ENCODE peak calls at places on chromosomes 4 and X, in ten cellular contexts. One of them, this sample, is unnamed.

GRCh38 chr4:144663852-144664488 is 18.0 kb downstream of the HHIP start:
- DNase-seq in suprapubic skin: no peak
- DNase-seq in pancreas: no peak
- DNase-seq in thoracic aorta: no peak
- DNase-seq in cardiac fibroblast: no peak
- DNase-seq in A549: no peak
- DNase-seq in mesendoderm: no peak
- DNase-seq in CD8-positive, alpha-beta T cell: no peak
- DNase-seq in fibroblast of the aortic adventitia: no peak
- DNase-seq in SK-N-MC: no peak
- DNase-seq in this sample: no peak

GRCh38 chr4:98421106-98421505 is 159.9 kb downstream of the RAP1GDS1 start:
- DNase-seq in suprapubic skin: no peak
- DNase-seq in pancreas: no peak
- DNase-seq in thoracic aorta: no peak
- DNase-seq in cardiac fibroblast: no peak
- DNase-seq in A549: no peak
- DNase-seq in mesendoderm: no peak
- DNase-seq in CD8-positive, alpha-beta T cell: no peak
- DNase-seq in fibroblast of the aortic adventitia: no peak
- DNase-seq in SK-N-MC: no peak
- DNase-seq in this sample: no peak

GRCh38 chr4:25991296-25991695 is 77.3 kb downstream of the SMIM20 start:
- DNase-seq in suprapubic skin: no peak
- DNase-seq in pancreas: no peak
- DNase-seq in thoracic aorta: no peak
- DNase-seq in cardiac fibroblast: no peak
- DNase-seq in A549: no peak
- DNase-seq in mesendoderm: no peak
- DNase-seq in CD8-positive, alpha-beta T cell: no peak
- DNase-seq in fibroblast of the aortic adventitia: no peak
- DNase-seq in SK-N-MC: no peak
- DNase-seq in this sample: no peak

GRCh38 chrX:68978211-68978780 is 149.5 kb downstream of the EFNB1 start:
- DNase-seq in suprapubic skin: no peak
- DNase-seq in pancreas: no peak
- DNase-seq in thoracic aorta: no peak
- DNase-seq in cardiac fibroblast: peak
- DNase-seq in A549: no peak
- DNase-seq in mesendoderm: peak
- DNase-seq in CD8-positive, alpha-beta T cell: no peak
- DNase-seq in fibroblast of the aortic adventitia: peak
- DNase-seq in SK-N-MC: no peak
- DNase-seq in this sample: peak

GRCh38 chr4:83110970-83111369 is 3.6 kb downstream of the PLAC8 start:
- DNase-seq in suprapubic skin: no peak
- DNase-seq in pancreas: no peak
- DNase-seq in thoracic aorta: no peak
- DNase-seq in cardiac fibroblast: no peak
- DNase-seq in A549: no peak
- DNase-seq in mesendoderm: no peak
- DNase-seq in CD8-positive, alpha-beta T cell: no peak
- DNase-seq in fibroblast of the aortic adventitia: no peak
- DNase-seq in SK-N-MC: no peak
- DNase-seq in this sample: no peak

GRCh38 chr4:27084685-27085356 is 224.2 kb downstream of the STIM2 start:
- DNase-seq in suprapubic skin: no peak
- DNase-seq in pancreas: no peak
- DNase-seq in thoracic aorta: no peak
- DNase-seq in cardiac fibroblast: peak
- DNase-seq in A549: no peak
- DNase-seq in mesendoderm: peak
- DNase-seq in CD8-positive, alpha-beta T cell: no peak
- DNase-seq in fibroblast of the aortic adventitia: peak
- DNase-seq in SK-N-MC: no peak
- DNase-seq in this sample: peak

GRCh38 chr4:84977409-84977808 is 10.9 kb upstream of the WDFY3 start:
- DNase-seq in suprapubic skin: no peak
- DNase-seq in pancreas: no peak
- DNase-seq in thoracic aorta: no peak
- DNase-seq in cardiac fibroblast: no peak
- DNase-seq in A549: no peak
- DNase-seq in mesendoderm: no peak
- DNase-seq in CD8-positive, alpha-beta T cell: no peak
- DNase-seq in fibroblast of the aortic adventitia: no peak
- DNase-seq in SK-N-MC: no peak
- DNase-seq in this sample: no peak

GRCh38 chr4:77994194-77994721 is 62.9 kb upstream of the FRAS1 start:
- DNase-seq in suprapubic skin: no peak
- DNase-seq in pancreas: no peak
- DNase-seq in thoracic aorta: no peak
- DNase-seq in cardiac fibroblast: peak
- DNase-seq in A549: peak
- DNase-seq in mesendoderm: peak
- DNase-seq in CD8-positive, alpha-beta T cell: no peak
- DNase-seq in fibroblast of the aortic adventitia: peak
- DNase-seq in SK-N-MC: peak
- DNase-seq in this sample: peak

GRCh38 chrX:153771261-153771681 is 7.2 kb downstream of the PLXNB3 start:
- DNase-seq in suprapubic skin: no peak
- DNase-seq in pancreas: peak
- DNase-seq in thoracic aorta: no peak
- DNase-seq in cardiac fibroblast: no peak
- DNase-seq in A549: no peak
- DNase-seq in mesendoderm: no peak
- DNase-seq in CD8-positive, alpha-beta T cell: no peak
- DNase-seq in fibroblast of the aortic adventitia: no peak
- DNase-seq in SK-N-MC: no peak
- DNase-seq in this sample: no peak

GRCh38 chrX:48684134-48684533 is 535 bp downstream of the WAS start:
- DNase-seq in suprapubic skin: no peak
- DNase-seq in pancreas: no peak
- DNase-seq in thoracic aorta: no peak
- DNase-seq in cardiac fibroblast: no peak
- DNase-seq in A549: no peak
- DNase-seq in mesendoderm: no peak
- DNase-seq in CD8-positive, alpha-beta T cell: no peak
- DNase-seq in fibroblast of the aortic adventitia: no peak
- DNase-seq in SK-N-MC: no peak
- DNase-seq in this sample: no peak

GRCh38 chrX:48688531-48689142 is 5.0 kb downstream of the WAS start:
- DNase-seq in suprapubic skin: no peak
- DNase-seq in pancreas: no peak
- DNase-seq in thoracic aorta: no peak
- DNase-seq in cardiac fibroblast: no peak
- DNase-seq in A549: no peak
- DNase-seq in mesendoderm: no peak
- DNase-seq in CD8-positive, alpha-beta T cell: no peak
- DNase-seq in fibroblast of the aortic adventitia: no peak
- DNase-seq in SK-N-MC: no peak
- DNase-seq in this sample: no peak

GRCh38 chrX:48685416-48685815 is 1.8 kb downstream of the WAS start:
- DNase-seq in suprapubic skin: no peak
- DNase-seq in pancreas: no peak
- DNase-seq in thoracic aorta: no peak
- DNase-seq in cardiac fibroblast: no peak
- DNase-seq in A549: no peak
- DNase-seq in mesendoderm: no peak
- DNase-seq in CD8-positive, alpha-beta T cell: no peak
- DNase-seq in fibroblast of the aortic adventitia: no peak
- DNase-seq in SK-N-MC: no peak
- DNase-seq in this sample: no peak

GRCh38 chrX:48681539-48682183 is 1.9 kb upstream of the WAS start:
- DNase-seq in suprapubic skin: no peak
- DNase-seq in pancreas: no peak
- DNase-seq in thoracic aorta: no peak
- DNase-seq in cardiac fibroblast: no peak
- DNase-seq in A549: no peak
- DNase-seq in mesendoderm: no peak
- DNase-seq in CD8-positive, alpha-beta T cell: no peak
- DNase-seq in fibroblast of the aortic adventitia: no peak
- DNase-seq in SK-N-MC: no peak
- DNase-seq in this sample: no peak

DNA sequence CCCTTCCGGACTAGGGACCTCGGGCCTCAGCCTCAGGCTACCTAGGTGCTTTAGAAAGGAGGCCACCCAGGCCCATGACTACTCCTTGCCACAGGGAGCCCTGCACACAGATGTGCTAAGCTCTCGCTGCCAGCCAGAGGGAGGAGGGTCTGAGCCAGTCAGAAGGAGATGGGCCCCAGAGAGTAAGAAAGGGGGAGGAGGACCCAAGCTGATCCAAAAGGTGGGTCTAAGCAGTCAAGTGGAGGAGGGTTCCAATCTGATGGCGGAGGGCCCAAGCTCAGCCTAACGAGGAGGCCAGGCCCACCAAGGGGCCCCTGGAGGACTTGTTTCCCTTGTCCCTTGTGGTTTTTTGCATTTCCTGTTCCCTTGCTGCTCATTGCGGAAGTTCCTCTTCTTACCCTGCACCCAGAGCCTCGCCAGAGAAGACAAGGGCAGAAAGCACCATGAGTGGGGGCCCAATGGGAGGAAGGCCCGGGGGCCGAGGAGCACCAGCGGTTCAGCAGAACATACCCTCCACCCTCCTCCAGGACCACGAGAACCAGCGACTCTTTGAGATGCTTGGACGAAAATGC is at the start of gene WAS:
- DNase-seq in suprapubic skin: no peak
- DNase-seq in pancreas: peak
- DNase-seq in thoracic aorta: no peak
- DNase-seq in cardiac fibroblast: no peak
- DNase-seq in A549: no peak
- DNase-seq in mesendoderm: no peak
- DNase-seq in CD8-positive, alpha-beta T cell: peak
- DNase-seq in fibroblast of the aortic adventitia: no peak
- DNase-seq in SK-N-MC: no peak
- DNase-seq in this sample: no peak
- H3K4me3 ChIP-seq in suprapubic skin: peak
- H3K4me3 ChIP-seq in pancreas: no peak
- H3K4me3 ChIP-seq in thoracic aorta: peak
- H3K4me3 ChIP-seq in cardiac fibroblast: no peak
- H3K4me3 ChIP-seq in A549: no peak
- H3K4me3 ChIP-seq in mesendoderm: no peak
- H3K4me3 ChIP-seq in CD8-positive, alpha-beta T cell: peak
- H3K4me3 ChIP-seq in fibroblast of the aortic adventitia: no peak
- H3K4me3 ChIP-seq in SK-N-MC: no peak
- H3K4me3 ChIP-seq in this sample: no peak

GRCh38 chr4:145735777-145736176 is 55.8 kb downstream of the C4orf51 start:
- DNase-seq in suprapubic skin: no peak
- DNase-seq in pancreas: no peak
- DNase-seq in thoracic aorta: no peak
- DNase-seq in cardiac fibroblast: no peak
- DNase-seq in A549: no peak
- DNase-seq in mesendoderm: no peak
- DNase-seq in CD8-positive, alpha-beta T cell: no peak
- DNase-seq in fibroblast of the aortic adventitia: no peak
- DNase-seq in SK-N-MC: no peak
- DNase-seq in this sample: no peak

GRCh38 chr4:145736241-145736831 is 56.4 kb downstream of the C4orf51 start:
- DNase-seq in suprapubic skin: no peak
- DNase-seq in pancreas: peak
- DNase-seq in thoracic aorta: peak
- DNase-seq in cardiac fibroblast: peak
- DNase-seq in A549: peak
- DNase-seq in mesendoderm: peak
- DNase-seq in CD8-positive, alpha-beta T cell: no peak
- DNase-seq in fibroblast of the aortic adventitia: peak
- DNase-seq in SK-N-MC: no peak
- DNase-seq in this sample: peak

GRCh38 chr4:145734051-145734450 is 54.1 kb downstream of the C4orf51 start:
- DNase-seq in suprapubic skin: no peak
- DNase-seq in pancreas: no peak
- DNase-seq in thoracic aorta: no peak
- DNase-seq in cardiac fibroblast: no peak
- DNase-seq in A549: no peak
- DNase-seq in mesendoderm: peak
- DNase-seq in CD8-positive, alpha-beta T cell: no peak
- DNase-seq in fibroblast of the aortic adventitia: peak
- DNase-seq in SK-N-MC: no peak
- DNase-seq in this sample: peak

GRCh38 chr4:145734576-145735329 is 54.8 kb downstream of the C4orf51 start:
- DNase-seq in suprapubic skin: no peak
- DNase-seq in pancreas: peak
- DNase-seq in thoracic aorta: peak
- DNase-seq in cardiac fibroblast: peak
- DNase-seq in A549: peak
- DNase-seq in mesendoderm: peak
- DNase-seq in CD8-positive, alpha-beta T cell: no peak
- DNase-seq in fibroblast of the aortic adventitia: peak
- DNase-seq in SK-N-MC: no peak
- DNase-seq in this sample: peak

GRCh38 chr4:145735330-145735638 is 55.3 kb downstream of the C4orf51 start:
- DNase-seq in suprapubic skin: no peak
- DNase-seq in pancreas: no peak
- DNase-seq in thoracic aorta: no peak
- DNase-seq in cardiac fibroblast: peak
- DNase-seq in A549: peak
- DNase-seq in mesendoderm: peak
- DNase-seq in CD8-positive, alpha-beta T cell: no peak
- DNase-seq in fibroblast of the aortic adventitia: peak
- DNase-seq in SK-N-MC: no peak
- DNase-seq in this sample: peak
- H3K4me3 ChIP-seq in suprapubic skin: no peak
- H3K4me3 ChIP-seq in pancreas: no peak
- H3K4me3 ChIP-seq in thoracic aorta: peak
- H3K4me3 ChIP-seq in cardiac fibroblast: no peak
- H3K4me3 ChIP-seq in A549: no peak
- H3K4me3 ChIP-seq in mesendoderm: no peak
- H3K4me3 ChIP-seq in CD8-positive, alpha-beta T cell: no peak
- H3K4me3 ChIP-seq in fibroblast of the aortic adventitia: peak
- H3K4me3 ChIP-seq in SK-N-MC: no peak
- H3K4me3 ChIP-seq in this sample: no peak

GRCh38 chrX:39398973-39399268 is 597.7 kb downstream of the MID1IP1 start:
- DNase-seq in suprapubic skin: no peak
- DNase-seq in pancreas: no peak
- DNase-seq in thoracic aorta: no peak
- DNase-seq in cardiac fibroblast: peak
- DNase-seq in A549: no peak
- DNase-seq in mesendoderm: no peak
- DNase-seq in CD8-positive, alpha-beta T cell: no peak
- DNase-seq in fibroblast of the aortic adventitia: peak
- DNase-seq in SK-N-MC: no peak
- DNase-seq in this sample: no peak
- H3K4me3 ChIP-seq in suprapubic skin: no peak
- H3K4me3 ChIP-seq in pancreas: no peak
- H3K4me3 ChIP-seq in thoracic aorta: peak
- H3K4me3 ChIP-seq in cardiac fibroblast: no peak
- H3K4me3 ChIP-seq in A549: no peak
- H3K4me3 ChIP-seq in mesendoderm: no peak
- H3K4me3 ChIP-seq in CD8-positive, alpha-beta T cell: no peak
- H3K4me3 ChIP-seq in fibroblast of the aortic adventitia: no peak
- H3K4me3 ChIP-seq in SK-N-MC: no peak
- H3K4me3 ChIP-seq in this sample: no peak

GRCh38 chrX:131764224-131764623 is 220.3 kb downstream of the OR13H1 start:
- DNase-seq in suprapubic skin: no peak
- DNase-seq in pancreas: no peak
- DNase-seq in thoracic aorta: no peak
- DNase-seq in cardiac fibroblast: no peak
- DNase-seq in A549: no peak
- DNase-seq in mesendoderm: no peak
- DNase-seq in CD8-positive, alpha-beta T cell: no peak
- DNase-seq in fibroblast of the aortic adventitia: peak
- DNase-seq in SK-N-MC: no peak
- DNase-seq in this sample: peak

GRCh38 chrX:131763674-131764073 is 219.8 kb downstream of the OR13H1 start:
- DNase-seq in suprapubic skin: no peak
- DNase-seq in pancreas: peak
- DNase-seq in thoracic aorta: no peak
- DNase-seq in cardiac fibroblast: no peak
- DNase-seq in A549: peak
- DNase-seq in mesendoderm: peak
- DNase-seq in CD8-positive, alpha-beta T cell: peak
- DNase-seq in fibroblast of the aortic adventitia: peak
- DNase-seq in SK-N-MC: no peak
- DNase-seq in this sample: peak

GRCh38 chrX:131762802-131763234 is 218.9 kb downstream of the OR13H1 start:
- DNase-seq in suprapubic skin: no peak
- DNase-seq in pancreas: peak
- DNase-seq in thoracic aorta: no peak
- DNase-seq in cardiac fibroblast: no peak
- DNase-seq in A549: peak
- DNase-seq in mesendoderm: peak
- DNase-seq in CD8-positive, alpha-beta T cell: peak
- DNase-seq in fibroblast of the aortic adventitia: peak
- DNase-seq in SK-N-MC: no peak
- DNase-seq in this sample: peak
- H3K4me3 ChIP-seq in suprapubic skin: no peak
- H3K4me3 ChIP-seq in pancreas: no peak
- H3K4me3 ChIP-seq in thoracic aorta: no peak
- H3K4me3 ChIP-seq in cardiac fibroblast: no peak
- H3K4me3 ChIP-seq in A549: peak
- H3K4me3 ChIP-seq in mesendoderm: no peak
- H3K4me3 ChIP-seq in CD8-positive, alpha-beta T cell: no peak
- H3K4me3 ChIP-seq in fibroblast of the aortic adventitia: peak
- H3K4me3 ChIP-seq in SK-N-MC: no peak
- H3K4me3 ChIP-seq in this sample: peak